ENCODE peak calls at places on chromosomes 1 and 21, in eight cellular contexts. S, U, Y, J, T, F, G and X are unnamed samples.

GRCh38 chr1:197008861-197009260 is 31.5 kb downstream of the CFHR5 start:
- DNase-seq in S (no peak), U (no peak), Y (no peak), J (no peak), T (no peak), F (no peak), G (no peak), X (no peak)

GRCh38 chr1:155134322-155134721 is 1.3 kb upstream of the SLC50A1 start:
- DNase-seq in S (no peak), U (no peak), Y (no peak), J (no peak), T (no peak), F (no peak), G (no peak), X (no peak)

GRCh38 chr21:42238185-42238934 is 19.4 kb downstream of the ABCG1 start:
- DNase-seq in S (no peak), U (no peak), Y (no peak), J (no peak), T (peak; percentile 25), F (no peak), G (no peak), X (peak; percentile 18)

GRCh38 chr1:54850082-54850730 is 36.8 kb downstream of the DHCR24 start:
- DNase-seq in S (no peak), U (no peak), Y (no peak), J (no peak), T (no peak), F (no peak), G (no peak), X (no peak)

GRCh38 chr1:2909797-2910196 is 108.3 kb upstream of the TTC34 start:
- DNase-seq in S (no peak), U (no peak), Y (no peak), J (no peak), T (no peak), F (no peak), G (no peak), X (no peak)

GRCh38 chr21:33230518-33231324 is 983 bp downstream of the IFNAR2 start:
- DNase-seq in S (no peak), U (no peak), Y (no peak), J (no peak), T (peak; percentile 71), F (peak; percentile 37), G (no peak), X (peak; percentile 22)

GRCh38 chr1:7785108-7785507 is 1.0 kb downstream of the PER3 start:
- DNase-seq in S (no peak), U (no peak), Y (no peak), J (no peak), T (no peak), F (no peak), G (no peak), X (no peak)

GRCh38 chr1:47584249-47584648 is 146.4 kb downstream of the FOXD2 start:
- DNase-seq in S (no peak), U (peak; percentile 40), Y (no peak), J (no peak), T (peak; percentile 70), F (no peak), G (no peak), X (no peak)

GRCh38 chr1:77562596-77563154 is 119.8 kb downstream of the ZZZ3 start:
- DNase-seq in S (no peak), U (no peak), Y (no peak), J (no peak), T (no peak), F (no peak), G (no peak), X (no peak)

GRCh38 chr1:98383341-98383740 is 278.2 kb upstream of the SNX7 start:
- DNase-seq in S (no peak), U (no peak), Y (no peak), J (no peak), T (no peak), F (no peak), G (no peak), X (no peak)

GRCh38 chr21:27648560-27648959 is 681.7 kb upstream of the ADAMTS5 start:
- DNase-seq in S (peak; percentile 30), U (no peak), Y (no peak), J (no peak), T (no peak), F (no peak), G (no peak), X (no peak)

GRCh38 chr1:182196897-182197546 is 135.5 kb upstream of the ZNF648 start:
- DNase-seq in S (no peak), U (peak; percentile 68), Y (no peak), J (no peak), T (no peak), F (no peak), G (no peak), X (no peak)

GRCh38 chr21:9839011-9839661 is 682.2 kb upstream of the TPTE start:
- DNase-seq in S (no peak), U (no peak), Y (no peak), J (no peak), T (peak; percentile 59), F (no peak), G (no peak), X (no peak)

GRCh38 chr1:11281518-11282331 is 8.7 kb downstream of the UBIAD1 start:
- DNase-seq in S (peak; percentile 82), U (no peak), Y (no peak), J (no peak), T (peak; percentile 58), F (no peak), G (no peak), X (no peak)

GRCh38 chr1:33219886-33220661 is 36.2 kb upstream of the ZNF362 start:
- DNase-seq in S (no peak), U (no peak), Y (no peak), J (no peak), T (no peak), F (no peak), G (no peak), X (no peak)

GRCh38 chr1:176774224-176774623 is 311.2 kb downstream of the PAPPA2 start:
- DNase-seq in S (no peak), U (no peak), Y (no peak), J (no peak), T (no peak), F (no peak), G (no peak), X (no peak)

GRCh38 chr1:159936284-159936904 is 9.0 kb downstream of the IGSF9 start:
- DNase-seq in S (peak; percentile 16), U (peak; percentile 79), Y (peak; percentile 85), J (no peak), T (peak; percentile 86), F (peak; percentile 83), G (peak; percentile 48), X (peak; percentile 34)

GRCh38 chr1:1358433-1359201 is at the start of gene MXRA8:
- DNase-seq in S (no peak), U (peak; percentile 86), Y (no peak), J (no peak), T (peak; percentile 89), F (no peak), G (no peak), X (no peak)

GRCh38 chr1:171873664-171874063 is 32.4 kb downstream of the DNM3 start:
- DNase-seq in S (no peak), U (no peak), Y (no peak), J (no peak), T (no peak), F (no peak), G (no peak), X (no peak)